ENCODE peak calls at places on chromosomes 13 and 19, in ten cellular contexts. E is colonic mucosa, T is caudate nucleus, X is ascending aorta, N is transverse colon, Q is aorta, P is heart left ventricle, V is HCT116, W is fibroblast of lung, U is A549. A is an unnamed sample.
A peak's percentile ranks its signal among the peaks of the same experiment; 100 is the strongest.

GRCh38 chr19:7647156-7647555 is 10.2 kb downstream of the STXBP2 start:
- DNase-seq in E (no peak), T (no peak), X (no peak), N (no peak), Q (no peak), P (no peak), V (no peak), W (no peak), U (no peak), A (no peak)

GRCh38 chr19:50003810-50004419 is 21.3 kb downstream of the VRK3 start:
- DNase-seq in E (no peak), T (no peak), X (peak; percentile 90), N (peak; percentile 15), Q (peak; percentile 85), P (no peak), V (peak; percentile 73), W (peak; percentile 95), U (peak; percentile 86), A (peak; percentile 92)

GRCh38 chr13:89565711-89566110 is 1781.8 kb upstream of the MIR17HG start:
- DNase-seq in E (no peak), T (no peak), X (no peak), N (no peak), Q (no peak), P (no peak), V (no peak), W (no peak), U (no peak), A (no peak)

GRCh38 chr13:35855531-35856019 is 275.6 kb downstream of the DCLK1 start:
- DNase-seq in E (no peak), T (peak; percentile 72), X (no peak), N (no peak), Q (no peak), P (no peak), V (peak; percentile 63), W (no peak), U (peak; percentile 31), A (peak; percentile 78)

GRCh38 chr19:37948362-37948761 is 41.4 kb downstream of the SIPA1L3 start:
- DNase-seq in E (no peak), T (no peak), X (peak; percentile 12), N (no peak), Q (no peak), P (no peak), V (no peak), W (no peak), U (no peak), A (peak; percentile 57)

GRCh38 chr19:23436318-23436717 is 41.0 kb upstream of the ZNF91 start:
- DNase-seq in E (peak; percentile 27), T (no peak), X (no peak), N (no peak), Q (no peak), P (no peak), V (no peak), W (no peak), U (no peak), A (no peak)

GRCh38 chr19:40530091-40530901 is 46.4 kb upstream of the SHKBP1 start:
- DNase-seq in E (peak; percentile 28), T (peak; percentile 21), X (no peak), N (no peak), Q (no peak), P (peak; percentile 23), V (no peak), W (no peak), U (no peak), A (no peak)

GRCh38 chr19:19209372-19209771 is 2.4 kb upstream of the NCAN start:
- DNase-seq in E (no peak), T (no peak), X (no peak), N (no peak), Q (no peak), P (no peak), V (no peak), W (no peak), U (no peak), A (no peak)

GRCh38 chr13:23087884-23088283 is 92.9 kb upstream of the SGCG start:
- DNase-seq in E (peak; percentile 31), T (no peak), X (no peak), N (no peak), Q (no peak), P (no peak), V (peak; percentile 35), W (peak; percentile 31), U (peak; percentile 17), A (no peak)

GRCh38 chr13:113902956-113903355 is 39.1 kb upstream of the GAS6 start:
- DNase-seq in E (no peak), T (no peak), X (peak; percentile 61), N (no peak), Q (no peak), P (no peak), V (no peak), W (no peak), U (no peak), A (no peak)

GRCh38 chr13:51534075-51534817 is 50.0 kb upstream of the WDFY2 start:
- DNase-seq in E (no peak), T (no peak), X (peak; percentile 69), N (peak; percentile 32), Q (peak; percentile 65), P (peak; percentile 20), V (no peak), W (no peak), U (no peak), A (peak; percentile 35)

GRCh38 chr13:59568306-59568705 is 595.4 kb downstream of the DIAPH3 start:
- DNase-seq in E (no peak), T (no peak), X (no peak), N (no peak), Q (no peak), P (no peak), V (no peak), W (no peak), U (no peak), A (no peak)

GRCh38 chr13:35469781-35470380 is 6.6 kb downstream of the MAB21L1 start:
- DNase-seq in E (no peak), T (no peak), X (no peak), N (no peak), Q (no peak), P (no peak), V (no peak), W (no peak), U (no peak), A (no peak)

GRCh38 chr19:50531171-50531612 is 17.5 kb upstream of the ASPDH start:
- DNase-seq in E (no peak), T (peak; percentile 83), X (no peak), N (no peak), Q (no peak), P (no peak), V (no peak), W (no peak), U (no peak), A (no peak)

GRCh38 chr19:19817357-19817756 is 4.2 kb downstream of the ZNF506 start:
- DNase-seq in E (no peak), T (no peak), X (no peak), N (no peak), Q (no peak), P (no peak), V (no peak), W (no peak), U (no peak), A (no peak)

GRCh38 chr19:13493516-13494310 is 12.6 kb downstream of the CACNA1A start:
- DNase-seq in E (no peak), T (no peak), X (no peak), N (no peak), Q (no peak), P (no peak), V (no peak), W (no peak), U (no peak), A (no peak)

GRCh38 chr13:46211116-46211515 is 612 bp upstream of the LRRC63 start:
- DNase-seq in E (no peak), T (no peak), X (no peak), N (no peak), Q (no peak), P (no peak), V (no peak), W (no peak), U (peak; percentile 10), A (no peak)
- H3K27ac ChIP-seq in E (no peak overlapping the region), T (no peak overlapping the region), X (no peak overlapping the region), N (peak overlapping the region; percentile 32), Q (no peak overlapping the region), P (no peak overlapping the region), V (no peak overlapping the region), W (no peak overlapping the region), U (peak overlapping the region; percentile 74), A (no peak overlapping the region)

DNA sequence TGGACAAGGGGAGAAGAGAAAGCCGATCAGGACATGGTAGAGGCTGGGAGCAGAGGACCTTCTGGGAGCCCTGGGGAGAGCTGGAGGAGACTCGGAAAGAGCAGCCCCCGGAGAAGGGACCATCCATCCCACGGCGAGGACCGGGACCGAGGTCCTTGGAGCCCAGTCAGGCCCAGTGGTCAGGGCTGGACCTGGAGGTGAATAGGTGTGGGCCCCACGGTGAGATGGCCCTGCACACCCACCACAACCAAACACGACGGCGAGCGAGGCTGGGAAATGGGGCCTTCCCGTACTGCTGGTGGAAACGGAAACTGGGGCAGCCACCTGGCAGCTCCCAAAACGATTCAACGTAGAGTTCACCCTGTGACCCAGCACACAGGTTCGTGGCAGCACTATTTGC is 3.7 kb upstream of the NTN5 start:
- DNase-seq in E (no peak), T (no peak), X (no peak), N (no peak), Q (no peak), P (no peak), V (no peak), W (no peak), U (no peak), A (no peak)
- H3K27ac ChIP-seq in E (peak overlapping the region; percentile 62), T (no peak overlapping the region), X (no peak overlapping the region), N (peak overlapping the region; percentile 65), Q (no peak overlapping the region), P (no peak overlapping the region), V (no peak overlapping the region), W (no peak overlapping the region), U (no peak overlapping the region), A (no peak overlapping the region)

DNA sequence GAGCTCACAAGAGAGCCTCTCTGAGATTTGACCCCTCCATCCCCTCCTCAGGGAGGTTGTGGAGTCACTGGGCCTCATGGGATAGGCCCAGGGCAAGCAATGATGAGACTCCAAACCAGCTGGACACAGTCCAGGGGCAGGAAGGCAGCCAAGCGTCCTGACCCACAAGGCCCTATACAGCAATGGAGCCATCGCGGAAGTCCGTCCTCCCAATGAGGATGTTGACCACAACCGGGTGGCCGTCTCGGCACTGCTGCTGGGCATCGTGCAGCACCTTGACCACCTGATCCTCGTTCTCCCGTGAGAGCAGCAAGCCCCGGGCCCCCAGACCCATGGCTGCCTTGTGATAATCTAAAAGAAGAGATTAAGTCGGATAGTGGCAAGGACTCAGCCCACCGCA is 7.9 kb downstream of the SYDE1 start:
- DNase-seq in E (peak; percentile 53), T (no peak), X (no peak), N (peak; percentile 42), Q (peak; percentile 73), P (peak; percentile 85), V (no peak), W (peak; percentile 85), U (no peak), A (no peak)
- H3K27ac ChIP-seq in E (no peak overlapping the region), T (no peak overlapping the region), X (peak overlapping the region; percentile 14), N (peak overlapping the region; percentile 4), Q (no peak overlapping the region), P (peak overlapping the region; percentile 55), V (no peak overlapping the region), W (peak overlapping the region; percentile 37), U (no peak overlapping the region), A (no peak overlapping the region)

DNA sequence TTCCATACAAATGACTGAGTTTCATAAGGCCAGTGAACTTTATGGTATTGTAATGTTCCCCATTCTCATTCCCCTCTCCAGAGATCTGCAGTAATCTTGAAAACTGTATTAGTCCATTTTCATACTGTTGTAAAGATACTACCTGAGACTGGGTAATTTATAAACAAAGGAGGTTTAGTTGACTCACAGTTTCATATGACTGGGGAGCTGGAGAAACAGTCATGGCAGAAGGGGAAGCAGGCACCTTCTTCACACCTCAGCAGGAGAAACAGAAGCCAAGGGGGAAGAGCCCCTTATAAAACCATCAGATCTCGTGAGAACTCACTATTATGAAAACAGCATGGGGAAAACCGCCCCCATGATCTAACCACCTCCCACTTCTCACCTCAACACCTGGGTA is 318.7 kb upstream of the KLF12 start:
- DNase-seq in E (no peak), T (no peak), X (no peak), N (no peak), Q (no peak), P (no peak), V (no peak), W (no peak), U (no peak), A (peak; percentile 25)
- H3K27ac ChIP-seq in E (no peak overlapping the region), T (no peak overlapping the region), X (no peak overlapping the region), N (no peak overlapping the region), Q (no peak overlapping the region), P (no peak overlapping the region), V (no peak overlapping the region), W (no peak overlapping the region), U (no peak overlapping the region), A (peak overlapping the region; percentile 16)